ENCODE peak calls at places on chromosomes 16 and 17, in five cellular contexts. P, T, J, X and R are unnamed samples.
A peak's percentile ranks its signal among the peaks of the same experiment; 100 is the strongest.

GRCh38 chr16:57537596-57538234 is 1.3 kb upstream of the CCDC102A start:
- DNase-seq in P (no peak), T (no peak), J (no peak), X (no peak), R (peak; percentile 47)

GRCh38 chr17:61731330-61731729 is 132.0 kb downstream of the BRIP1 start:
- DNase-seq in P (no peak), T (no peak), J (no peak), X (no peak), R (no peak)

GRCh38 chr17:67412057-67412456 is 35.0 kb downstream of the PITPNC1 start:
- DNase-seq in P (no peak), T (no peak), J (no peak), X (no peak), R (no peak)

GRCh38 chr17:51876986-51877385 is 281.5 kb downstream of the CA10 start:
- DNase-seq in P (no peak), T (no peak), J (no peak), X (no peak), R (no peak)

GRCh38 chr16:17225551-17225950 is 245.2 kb downstream of the XYLT1 start:
- DNase-seq in P (no peak), T (no peak), J (no peak), X (no peak), R (no peak)

GRCh38 chr16:9602201-9602600 is 510.8 kb downstream of the HAPSTR1 start:
- DNase-seq in P (no peak), T (no peak), J (no peak), X (no peak), R (no peak)

GRCh38 chr17:36600936-36601302 is 464 bp upstream of the MRM1 start:
- DNase-seq in P (no peak), T (no peak), J (peak; percentile 25), X (no peak), R (no peak)

GRCh38 chr17:78423961-78424747 is 45.7 kb downstream of the PGS1 start:
- DNase-seq in P (no peak), T (no peak), J (no peak), X (no peak), R (no peak)

GRCh38 chr17:41666336-41666680 is 22.4 kb upstream of the EIF1 start:
- DNase-seq in P (no peak), T (peak; percentile 64), J (no peak), X (no peak), R (peak; percentile 36)

GRCh38 chr17:75142236-75142971 is 10.9 kb upstream of the NT5C start:
- DNase-seq in P (no peak), T (no peak), J (no peak), X (no peak), R (no peak)

GRCh38 chr17:61007980-61008379 is 330.3 kb downstream of the BCAS3 start:
- DNase-seq in P (no peak), T (peak; percentile 48), J (no peak), X (no peak), R (no peak)

GRCh38 chr17:27318228-27318627 is 24.3 kb downstream of the WSB1 start:
- DNase-seq in P (no peak), T (no peak), J (no peak), X (no peak), R (no peak)

GRCh38 chr17:50057521-50057991 is 1.6 kb downstream of the ITGA3 start:
- DNase-seq in P (no peak), T (peak; percentile 79), J (no peak), X (no peak), R (no peak)

GRCh38 chr17:76701471-76701967 is 9.2 kb downstream of the MXRA7 start:
- DNase-seq in P (no peak), T (no peak), J (no peak), X (no peak), R (no peak)

GRCh38 chr16:13036600-13036999 is 135.2 kb downstream of the SHISA9 start:
- DNase-seq in P (no peak), T (no peak), J (peak; percentile 70), X (no peak), R (peak; percentile 44)

GRCh38 chr16:1218061-1218929 is 6.8 kb downstream of the TPSG1 start:
- DNase-seq in P (no peak), T (no peak), J (no peak), X (no peak), R (no peak)
- TF ChIP-seq POLR2A in P (no peak), T (no peak), J (no peak), X (no peak), R (no peak)

GRCh38 chr17:59361916-59362810 is 30.7 kb downstream of the YPEL2 start:
- DNase-seq in P (no peak), T (no peak), J (no peak), X (no peak), R (no peak)
- H3K4me3 ChIP-seq in P (no peak overlapping the region), T (no peak overlapping the region), J (no peak overlapping the region), X (peak overlapping the region; percentile 25), R (no peak overlapping the region)

DNA sequence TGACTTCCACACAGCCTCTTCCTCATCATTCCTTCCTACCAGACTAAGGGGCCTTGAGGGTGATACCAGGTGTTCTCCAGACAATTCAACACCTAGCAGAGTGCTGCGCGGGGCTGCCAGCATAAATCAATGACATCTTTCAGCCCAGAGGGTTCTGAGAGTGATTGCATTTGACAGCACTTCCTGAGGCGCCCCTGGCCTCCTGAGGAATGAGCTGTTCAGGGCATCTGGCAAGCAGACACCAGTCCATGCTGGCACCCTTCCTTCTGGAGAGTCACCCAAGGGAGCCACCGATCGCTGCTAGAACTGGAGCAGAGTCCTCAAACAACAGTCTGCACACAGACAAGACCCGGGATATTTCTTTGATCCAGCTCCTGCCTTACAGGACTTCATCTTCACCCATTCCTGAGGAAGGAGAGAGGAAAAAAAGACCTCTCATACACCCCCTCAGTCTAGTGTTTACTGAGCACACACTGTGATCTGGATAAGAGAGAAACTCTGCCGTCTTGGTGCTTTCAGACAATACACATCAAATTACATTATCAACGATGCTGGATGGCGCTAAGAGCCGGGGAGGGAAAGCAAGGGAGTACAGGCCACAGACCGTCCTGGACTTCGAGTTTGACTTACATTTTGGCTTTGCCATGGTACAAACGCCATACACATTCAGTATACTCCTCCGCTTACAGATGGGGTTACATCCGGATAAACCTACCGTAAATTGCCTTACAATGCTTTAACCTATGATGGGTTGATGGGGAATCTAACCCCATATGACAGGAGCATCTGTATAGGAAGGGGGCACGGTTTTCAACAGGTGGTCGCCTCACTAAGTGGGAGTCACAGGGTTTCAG is 23.1 kb downstream of the NPTX1 start:
- DNase-seq in P (no peak), T (no peak), J (no peak), X (no peak), R (no peak)
- TF ChIP-seq POLR2A in P (no peak), T (no peak), J (no peak), X (no peak), R (no peak)

GRCh38 chr17:38560503-38561318 is 45.0 kb downstream of the SRCIN1 start:
- DNase-seq in P (no peak), T (no peak), J (no peak), X (no peak), R (peak; percentile 52)

GRCh38 chr17:38559025-38559879 is 46.5 kb downstream of the SRCIN1 start:
- DNase-seq in P (peak; percentile 89), T (peak; percentile 94), J (peak; percentile 67), X (peak; percentile 43), R (peak; percentile 90)

GRCh38 chr17:38561416-38562214 is 44.1 kb downstream of the SRCIN1 start:
- DNase-seq in P (no peak), T (no peak), J (no peak), X (no peak), R (no peak)

GRCh38 chr17:38558751-38559024 is 47.1 kb downstream of the SRCIN1 start:
- DNase-seq in P (no peak), T (no peak), J (no peak), X (no peak), R (no peak)

GRCh38 chr17:38559880-38560230 is 45.9 kb downstream of the SRCIN1 start:
- DNase-seq in P (no peak), T (no peak), J (no peak), X (no peak), R (no peak)
- H3K4me3 ChIP-seq in P (peak overlapping the region; percentile 40), T (no peak overlapping the region), J (no peak overlapping the region), X (peak overlapping the region; percentile 70), R (no peak overlapping the region)

GRCh38 chr16:72890587-72890986 is 157.3 kb downstream of the ZFHX3 start:
- DNase-seq in P (no peak), T (no peak), J (no peak), X (no peak), R (no peak)
- TF ChIP-seq POLR2A in P (no peak), T (no peak), J (no peak), X (no peak), R (no peak)